ENCODE peak calls at places on chromosomes 16 and 17, in eight cellular contexts. One of them, this sample, is unnamed.

GRCh38 chr17:21573961-21574610 is 118.2 kb upstream of the KCNJ18 start:
- DNase-seq in skeletal muscle cell: peak; percentile 32
- DNase-seq in globus pallidus: peak; percentile 71
- DNase-seq in activated gamma-delta T cell treated with anti-CD3 and anti-CD28 coated beads, Interleukin-2, amount 50 U/mL, for 16 hours: no peak
- DNase-seq in T follicular helper cell: peak; percentile 33
- DNase-seq in brain microvascular endothelial cell: peak; percentile 52
- DNase-seq in WERI-Rb-1: no peak
- DNase-seq in HuH-7.5: no peak
- DNase-seq in this sample: peak; percentile 46

GRCh38 chr17:19304751-19305150 is 57.8 kb downstream of the B9D1 start:
- DNase-seq in skeletal muscle cell: no peak
- DNase-seq in T follicular helper cell: no peak
- DNase-seq in WERI-Rb-1: no peak
- DNase-seq in activated gamma-delta T cell treated with anti-CD3 and anti-CD28 coated beads, Interleukin-2, amount 50 U/mL, for 16 hours: no peak
- DNase-seq in globus pallidus: no peak
- DNase-seq in HuH-7.5: no peak
- DNase-seq in brain microvascular endothelial cell: no peak
- DNase-seq in this sample: no peak

GRCh38 chr17:59786536-59787319 is 79.3 kb downstream of the VMP1 start:
- DNase-seq in globus pallidus: peak; percentile 66
- DNase-seq in brain microvascular endothelial cell: peak; percentile 99
- DNase-seq in T follicular helper cell: peak; percentile 71
- DNase-seq in skeletal muscle cell: peak; percentile 99
- DNase-seq in WERI-Rb-1: no peak
- DNase-seq in activated gamma-delta T cell treated with anti-CD3 and anti-CD28 coated beads, Interleukin-2, amount 50 U/mL, for 16 hours: peak; percentile 61
- DNase-seq in HuH-7.5: peak; percentile 56
- DNase-seq in this sample: peak; percentile 99

GRCh38 chr17:30236807-30237206 is 1.3 kb upstream of the SLC6A4 start:
- DNase-seq in T follicular helper cell: no peak
- DNase-seq in WERI-Rb-1: no peak
- DNase-seq in skeletal muscle cell: no peak
- DNase-seq in activated gamma-delta T cell treated with anti-CD3 and anti-CD28 coated beads, Interleukin-2, amount 50 U/mL, for 16 hours: no peak
- DNase-seq in brain microvascular endothelial cell: no peak
- DNase-seq in globus pallidus: peak; percentile 13
- DNase-seq in HuH-7.5: peak; percentile 92
- DNase-seq in this sample: no peak

GRCh38 chr16:84823484-84823883 is 3.7 kb downstream of the CRISPLD2 start:
- DNase-seq in skeletal muscle cell: no peak
- DNase-seq in activated gamma-delta T cell treated with anti-CD3 and anti-CD28 coated beads, Interleukin-2, amount 50 U/mL, for 16 hours: no peak
- DNase-seq in brain microvascular endothelial cell: no peak
- DNase-seq in T follicular helper cell: no peak
- DNase-seq in HuH-7.5: no peak
- DNase-seq in WERI-Rb-1: no peak
- DNase-seq in globus pallidus: no peak
- DNase-seq in this sample: no peak

GRCh38 chr17:19424934-19425868 is 14.2 kb downstream of the RNF112 start:
- DNase-seq in skeletal muscle cell: no peak
- DNase-seq in activated gamma-delta T cell treated with anti-CD3 and anti-CD28 coated beads, Interleukin-2, amount 50 U/mL, for 16 hours: no peak
- DNase-seq in HuH-7.5: no peak
- DNase-seq in T follicular helper cell: no peak
- DNase-seq in brain microvascular endothelial cell: no peak
- DNase-seq in globus pallidus: no peak
- DNase-seq in WERI-Rb-1: no peak
- DNase-seq in this sample: no peak

GRCh38 chr17:82229686-82230626 is 1.1 kb downstream of the SLC16A3 start:
- DNase-seq in globus pallidus: no peak
- DNase-seq in T follicular helper cell: no peak
- DNase-seq in skeletal muscle cell: no peak
- DNase-seq in activated gamma-delta T cell treated with anti-CD3 and anti-CD28 coated beads, Interleukin-2, amount 50 U/mL, for 16 hours: no peak
- DNase-seq in WERI-Rb-1: no peak
- DNase-seq in brain microvascular endothelial cell: no peak
- DNase-seq in HuH-7.5: no peak
- DNase-seq in this sample: no peak

GRCh38 chr17:83201206-83202001 is 122.0 kb downstream of the METRNL start:
- DNase-seq in T follicular helper cell: no peak
- DNase-seq in globus pallidus: no peak
- DNase-seq in activated gamma-delta T cell treated with anti-CD3 and anti-CD28 coated beads, Interleukin-2, amount 50 U/mL, for 16 hours: no peak
- DNase-seq in brain microvascular endothelial cell: no peak
- DNase-seq in skeletal muscle cell: no peak
- DNase-seq in HuH-7.5: no peak
- DNase-seq in WERI-Rb-1: no peak
- DNase-seq in this sample: no peak

GRCh38 chr16:53558665-53559064 is 55.7 kb upstream of the AKTIP start:
- DNase-seq in globus pallidus: no peak
- DNase-seq in brain microvascular endothelial cell: no peak
- DNase-seq in WERI-Rb-1: no peak
- DNase-seq in T follicular helper cell: no peak
- DNase-seq in skeletal muscle cell: no peak
- DNase-seq in HuH-7.5: no peak
- DNase-seq in activated gamma-delta T cell treated with anti-CD3 and anti-CD28 coated beads, Interleukin-2, amount 50 U/mL, for 16 hours: no peak
- DNase-seq in this sample: no peak

GRCh38 chr17:74163836-74164235 is 39.6 kb upstream of the RPL38 start:
- DNase-seq in activated gamma-delta T cell treated with anti-CD3 and anti-CD28 coated beads, Interleukin-2, amount 50 U/mL, for 16 hours: no peak
- DNase-seq in HuH-7.5: no peak
- DNase-seq in skeletal muscle cell: no peak
- DNase-seq in globus pallidus: no peak
- DNase-seq in brain microvascular endothelial cell: no peak
- DNase-seq in T follicular helper cell: no peak
- DNase-seq in WERI-Rb-1: peak; percentile 5
- DNase-seq in this sample: no peak

GRCh38 chr17:81511800-81512559 is 619 bp downstream of the ACTG1 start:
- DNase-seq in T follicular helper cell: no peak
- DNase-seq in HuH-7.5: no peak
- DNase-seq in brain microvascular endothelial cell: no peak
- DNase-seq in activated gamma-delta T cell treated with anti-CD3 and anti-CD28 coated beads, Interleukin-2, amount 50 U/mL, for 16 hours: no peak
- DNase-seq in globus pallidus: no peak
- DNase-seq in WERI-Rb-1: no peak
- DNase-seq in skeletal muscle cell: no peak
- DNase-seq in this sample: no peak

GRCh38 chr17:17035490-17035889 is 6.8 kb upstream of the MPRIP start:
- DNase-seq in activated gamma-delta T cell treated with anti-CD3 and anti-CD28 coated beads, Interleukin-2, amount 50 U/mL, for 16 hours: no peak
- DNase-seq in skeletal muscle cell: no peak
- DNase-seq in T follicular helper cell: no peak
- DNase-seq in brain microvascular endothelial cell: no peak
- DNase-seq in globus pallidus: no peak
- DNase-seq in WERI-Rb-1: no peak
- DNase-seq in HuH-7.5: no peak
- DNase-seq in this sample: no peak